ENCODE peak calls at places on chromosomes 16 and 17, in ten cellular contexts. D is suprapubic skin, U is brain microvascular endothelial cell, N is uterus, K is lower lobe of right lung, S is AG04450, V is sigmoid colon, Z is A549, X is fibroblast of lung, C is left ventricle myocardium inferior. L is an unnamed sample.
A peak's percentile ranks its signal among the peaks of the same experiment; 100 is the strongest.

GRCh38 chr17:50139950-50140885 is 10.3 kb upstream of the SAMD14 start:
- DNase-seq in D (no peak), U (peak; percentile 77), N (peak; percentile 81), K (peak; percentile 87), S (no peak), V (peak; percentile 91), Z (peak; percentile 89), X (peak; percentile 68), C (peak; percentile 81), L (peak; percentile 76)

GRCh38 chr17:68821860-68822693 is 133.1 kb downstream of the ABCA8 start:
- DNase-seq in D (no peak), U (peak; percentile 88), N (no peak), K (no peak), S (peak; percentile 78), V (no peak), Z (peak; percentile 77), X (peak; percentile 97), C (no peak), L (peak; percentile 71)

GRCh38 chr16:89922477-89922883 is 662 bp upstream of the TUBB3 start:
- DNase-seq in D (peak; percentile 87), U (peak; percentile 98), N (peak; percentile 69), K (no peak), S (peak; percentile 72), V (peak; percentile 92), Z (peak; percentile 83), X (peak; percentile 92), C (peak; percentile 69), L (peak; percentile 95)

GRCh38 chr17:67602974-67603373 is 114.8 kb upstream of the NOL11 start:
- DNase-seq in D (no peak), U (peak; percentile 43), N (no peak), K (no peak), S (no peak), V (no peak), Z (peak; percentile 58), X (peak; percentile 41), C (no peak), L (peak; percentile 20)

GRCh38 chr17:63099420-63099819 is 133.4 kb downstream of the TANC2 start:
- DNase-seq in D (no peak), U (no peak), N (no peak), K (no peak), S (no peak), V (no peak), Z (no peak), X (no peak), C (no peak), L (no peak)

GRCh38 chr16:79980650-79981521 is 380.3 kb upstream of the MAF start:
- DNase-seq in D (no peak), U (no peak), N (no peak), K (no peak), S (no peak), V (no peak), Z (no peak), X (peak; percentile 11), C (no peak), L (no peak)

GRCh38 chr16:19238386-19238785 is 47.1 kb upstream of the CLEC19A start:
- DNase-seq in D (no peak), U (no peak), N (no peak), K (no peak), S (no peak), V (no peak), Z (no peak), X (no peak), C (no peak), L (no peak)

GRCh38 chr16:54284319-54284930 is 2.2 kb downstream of the IRX3 start:
- DNase-seq in D (peak; percentile 69), U (no peak), N (no peak), K (no peak), S (no peak), V (no peak), Z (no peak), X (peak; percentile 11), C (no peak), L (peak; percentile 55)

GRCh38 chr16:57133911-57134310 is 41.5 kb downstream of the CPNE2 start:
- DNase-seq in D (no peak), U (no peak), N (no peak), K (no peak), S (no peak), V (no peak), Z (no peak), X (no peak), C (no peak), L (no peak)

GRCh38 chr17:61452301-61453290 is at the start of gene TBX4:
- DNase-seq in D (peak; percentile 56), U (no peak), N (no peak), K (no peak), S (no peak), V (peak; percentile 41), Z (no peak), X (no peak), C (no peak), L (no peak)

GRCh38 chr17:80395402-80396151 is 19.4 kb upstream of the ENDOV start:
- DNase-seq in D (no peak), U (no peak), N (no peak), K (no peak), S (no peak), V (no peak), Z (no peak), X (peak; percentile 10), C (no peak), L (peak; percentile 53)

GRCh38 chr17:74006366-74006765 is 197.1 kb upstream of the RPL38 start:
- DNase-seq in D (no peak), U (no peak), N (no peak), K (no peak), S (no peak), V (no peak), Z (no peak), X (no peak), C (no peak), L (no peak)

GRCh38 chr17:79951361-79952264 is 84.1 kb downstream of the TBC1D16 start:
- DNase-seq in D (peak; percentile 62), U (peak; percentile 94), N (peak; percentile 37), K (peak; percentile 78), S (peak; percentile 61), V (peak; percentile 75), Z (no peak), X (peak; percentile 94), C (peak; percentile 42), L (peak; percentile 53)

GRCh38 chr17:9162275-9162985 is 141.1 kb downstream of the NTN1 start:
- DNase-seq in D (no peak), U (no peak), N (no peak), K (no peak), S (no peak), V (no peak), Z (peak; percentile 32), X (no peak), C (no peak), L (no peak)
- TF ChIP-seq CTCF in D (no peak), U (no peak), N (no peak), K (no peak), S (no peak), V (no peak), Z (peak; percentile 26), X (no peak), C (peak; percentile 13), L (peak; percentile 56)

GRCh38 chr16:85556456-85557082 is 56.6 kb upstream of the GSE1 start:
- DNase-seq in D (no peak), U (no peak), N (peak; percentile 60), K (peak; percentile 80), S (no peak), V (no peak), Z (peak; percentile 53), X (peak; percentile 48), C (no peak), L (peak; percentile 53)

GRCh38 chr16:85557083-85557975 is 55.8 kb upstream of the GSE1 start:
- DNase-seq in D (no peak), U (no peak), N (peak; percentile 47), K (no peak), S (no peak), V (no peak), Z (peak; percentile 63), X (no peak), C (no peak), L (peak; percentile 74)

GRCh38 chr16:85554114-85554790 is 58.9 kb upstream of the GSE1 start:
- DNase-seq in D (peak; percentile 86), U (peak; percentile 61), N (peak; percentile 66), K (peak; percentile 80), S (no peak), V (peak; percentile 88), Z (peak; percentile 88), X (peak; percentile 90), C (peak; percentile 67), L (peak; percentile 59)

GRCh38 chr16:85554791-85555548 is 58.2 kb upstream of the GSE1 start:
- DNase-seq in D (no peak), U (peak; percentile 55), N (peak; percentile 80), K (peak; percentile 66), S (no peak), V (peak; percentile 91), Z (peak; percentile 69), X (peak; percentile 73), C (peak; percentile 64), L (peak; percentile 56)

GRCh38 chr16:85555549-85556455 is 57.3 kb upstream of the GSE1 start:
- DNase-seq in D (no peak), U (peak; percentile 42), N (peak; percentile 55), K (peak; percentile 73), S (no peak), V (no peak), Z (peak; percentile 42), X (no peak), C (peak; percentile 54), L (peak; percentile 63)
- H3K4me3 ChIP-seq in D (peak overlapping the region; percentile 80), U (peak overlapping the region; percentile 68), N (peak overlapping the region; percentile 87), K (peak overlapping the region; percentile 88), S (peak overlapping the region; percentile 75), V (peak overlapping the region; percentile 87), Z (peak overlapping the region; percentile 71), X (peak overlapping the region; percentile 80), C (peak overlapping the region; percentile 93), L (peak overlapping the region; percentile 72)

GRCh38 chr16:28210264-28210663 is 1.5 kb downstream of the XPO6 start:
- DNase-seq in D (no peak), U (no peak), N (no peak), K (no peak), S (no peak), V (no peak), Z (no peak), X (no peak), C (no peak), L (no peak)
- H3K27ac ChIP-seq in D (no peak overlapping the region), U (no peak overlapping the region), N (peak overlapping the region; percentile 81), K (peak overlapping the region; percentile 85), S (no peak overlapping the region), V (no peak overlapping the region), Z (no peak overlapping the region), X (peak overlapping the region; percentile 93), C (peak overlapping the region; percentile 87), L (no peak overlapping the region)

DNA sequence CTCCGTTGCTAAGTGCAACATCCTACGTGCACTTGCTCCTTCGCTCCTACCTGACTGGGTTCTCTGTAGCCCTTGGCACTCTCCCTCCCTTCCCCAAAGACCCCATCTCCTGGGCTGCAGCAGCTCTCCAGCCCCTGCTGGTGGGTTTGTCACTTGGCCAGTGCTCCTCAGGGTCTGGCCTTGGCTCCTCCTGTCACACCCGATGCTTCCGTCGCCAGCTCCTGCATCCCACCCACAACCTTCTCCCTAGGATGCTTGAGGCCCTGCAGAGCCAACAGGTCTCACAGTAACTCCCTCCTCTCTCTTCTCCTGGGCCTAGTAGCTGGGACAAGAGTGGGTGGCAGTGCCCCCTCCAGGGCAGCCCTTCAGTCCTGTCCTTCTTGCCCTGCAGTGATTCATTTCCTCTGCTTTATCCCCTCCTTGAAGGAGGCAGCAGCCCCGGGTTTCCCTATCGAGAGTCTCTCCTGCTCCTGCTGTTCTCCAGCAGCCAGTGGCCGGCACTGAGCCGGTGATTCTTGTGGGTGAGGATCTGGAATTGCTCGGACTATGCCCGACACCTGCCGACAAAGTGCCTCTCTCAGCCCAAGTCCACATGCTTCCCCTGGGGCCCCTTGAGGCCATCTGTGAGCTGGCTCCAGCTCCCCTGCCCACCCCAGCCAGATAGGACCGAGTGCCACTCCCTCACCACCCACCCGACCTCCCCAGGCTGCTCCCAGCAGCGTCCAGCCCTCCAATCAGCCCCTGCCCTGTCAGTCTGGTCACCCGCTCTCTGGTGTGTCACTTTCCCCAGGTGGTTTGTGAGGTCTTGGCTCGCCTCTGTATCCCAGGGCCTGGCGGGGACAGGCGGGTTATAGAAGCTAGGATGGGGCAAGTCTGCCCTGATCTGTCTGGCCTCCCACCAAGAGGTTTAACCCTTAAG is 3.8 kb downstream of the LITAFD start:
- DNase-seq in D (peak; percentile 59), U (no peak), N (no peak), K (peak; percentile 39), S (no peak), V (no peak), Z (no peak), X (peak; percentile 43), C (no peak), L (no peak)
- TF ChIP-seq CTCF in D (no peak), U (peak; percentile 30), N (no peak), K (no peak), S (peak; percentile 25), V (no peak), Z (no peak), X (peak; percentile 11), C (no peak), L (peak; percentile 16)

L was measured in RWPE2.